ENCODE peak calls at places on chromosomes 16 and 17, in four cellular contexts. One of them, this sample, is unnamed.

GRCh38 chr16:24853169-24853824 is 7.5 kb downstream of the SLC5A11 start:
- DNase-seq in astrocyte of the cerebellum: no peak
- DNase-seq in mesendoderm: no peak
- DNase-seq in fibroblast of pulmonary artery: no peak
- DNase-seq in this sample: no peak

GRCh38 chr17:44865231-44865660 is 17.6 kb downstream of the HIGD1B start:
- DNase-seq in astrocyte of the cerebellum: peak
- DNase-seq in mesendoderm: peak
- DNase-seq in fibroblast of pulmonary artery: peak
- DNase-seq in this sample: peak

GRCh38 chr16:70472786-70473433 is 18.5 kb downstream of the FCSK start:
- DNase-seq in astrocyte of the cerebellum: no peak
- DNase-seq in fibroblast of pulmonary artery: no peak
- DNase-seq in mesendoderm: no peak
- DNase-seq in this sample: no peak

GRCh38 chr17:21564262-21564661 is 128.1 kb upstream of the KCNJ18 start:
- DNase-seq in astrocyte of the cerebellum: no peak
- DNase-seq in fibroblast of pulmonary artery: no peak
- DNase-seq in mesendoderm: no peak
- DNase-seq in this sample: no peak

GRCh38 chr16:50303605-50304466 is 37.5 kb downstream of the ADCY7 start:
- DNase-seq in mesendoderm: no peak
- DNase-seq in astrocyte of the cerebellum: no peak
- DNase-seq in fibroblast of pulmonary artery: peak
- DNase-seq in this sample: no peak

GRCh38 chr17:81518785-81519283 is 6.2 kb upstream of the ACTG1 start:
- DNase-seq in mesendoderm: peak
- DNase-seq in fibroblast of pulmonary artery: no peak
- DNase-seq in astrocyte of the cerebellum: no peak
- DNase-seq in this sample: peak

GRCh38 chr16:53580038-53580802 is 77.2 kb upstream of the AKTIP start:
- DNase-seq in astrocyte of the cerebellum: no peak
- DNase-seq in fibroblast of pulmonary artery: no peak
- DNase-seq in mesendoderm: no peak
- DNase-seq in this sample: no peak

GRCh38 chr16:77359065-77359502 is 75.8 kb downstream of the ADAMTS18 start:
- DNase-seq in fibroblast of pulmonary artery: peak
- DNase-seq in mesendoderm: no peak
- DNase-seq in astrocyte of the cerebellum: peak
- DNase-seq in this sample: peak

GRCh38 chr17:29237476-29238132 is 9.1 kb upstream of the CRYBA1 start:
- DNase-seq in mesendoderm: peak
- DNase-seq in astrocyte of the cerebellum: no peak
- DNase-seq in fibroblast of pulmonary artery: peak
- DNase-seq in this sample: peak

GRCh38 chr16:84616515-84616914 is 1.4 kb downstream of the COTL1 start:
- DNase-seq in astrocyte of the cerebellum: no peak
- DNase-seq in fibroblast of pulmonary artery: no peak
- DNase-seq in mesendoderm: no peak
- DNase-seq in this sample: peak

GRCh38 chr17:78844301-78845005 is 3.8 kb upstream of the USP36 start:
- DNase-seq in mesendoderm: no peak
- DNase-seq in fibroblast of pulmonary artery: peak
- DNase-seq in astrocyte of the cerebellum: no peak
- DNase-seq in this sample: peak

GRCh38 chr17:50213026-50214015 is 11.9 kb upstream of the COL1A1 start:
- DNase-seq in mesendoderm: peak
- DNase-seq in fibroblast of pulmonary artery: no peak
- DNase-seq in astrocyte of the cerebellum: no peak
- DNase-seq in this sample: peak

GRCh38 chr16:68369697-68370096 is 58.9 kb downstream of the PRMT7 start:
- DNase-seq in astrocyte of the cerebellum: no peak
- DNase-seq in fibroblast of pulmonary artery: no peak
- DNase-seq in mesendoderm: no peak
- DNase-seq in this sample: no peak

GRCh38 chr17:5080591-5080990 is 2.3 kb downstream of the ZFP3 start:
- DNase-seq in mesendoderm: no peak
- DNase-seq in fibroblast of pulmonary artery: no peak
- DNase-seq in astrocyte of the cerebellum: no peak
- DNase-seq in this sample: no peak

GRCh38 chr16:50146479-50147435 is 6.3 kb upstream of the TENT4B start:
- DNase-seq in astrocyte of the cerebellum: no peak
- DNase-seq in fibroblast of pulmonary artery: no peak
- DNase-seq in mesendoderm: no peak
- DNase-seq in this sample: peak

GRCh38 chr16:72530434-72530833 is 358.5 kb upstream of the PMFBP1 start:
- DNase-seq in astrocyte of the cerebellum: no peak
- DNase-seq in fibroblast of pulmonary artery: peak
- DNase-seq in mesendoderm: peak
- DNase-seq in this sample: no peak

GRCh38 chr17:27224526-27225315 is 69.2 kb upstream of the WSB1 start:
- DNase-seq in fibroblast of pulmonary artery: no peak
- DNase-seq in mesendoderm: no peak
- DNase-seq in astrocyte of the cerebellum: no peak
- DNase-seq in this sample: peak

GRCh38 chr17:48626202-48626469 is at the start of gene HOXB9:
- DNase-seq in mesendoderm: no peak
- DNase-seq in fibroblast of pulmonary artery: no peak
- DNase-seq in astrocyte of the cerebellum: no peak
- DNase-seq in this sample: no peak

GRCh38 chr16:66832190-66832589 is 1.4 kb upstream of the NAE1 start:
- DNase-seq in mesendoderm: no peak
- DNase-seq in fibroblast of pulmonary artery: no peak
- DNase-seq in astrocyte of the cerebellum: no peak
- DNase-seq in this sample: no peak

GRCh38 chr17:51611585-51611984 is 351.2 kb downstream of the UTP18 start:
- DNase-seq in fibroblast of pulmonary artery: no peak
- DNase-seq in mesendoderm: no peak
- DNase-seq in astrocyte of the cerebellum: no peak
- DNase-seq in this sample: no peak

GRCh38 chr16:11672206-11673090 is 4.2 kb downstream of the SNN start:
- DNase-seq in fibroblast of pulmonary artery: no peak
- DNase-seq in astrocyte of the cerebellum: no peak
- DNase-seq in mesendoderm: no peak
- DNase-seq in this sample: no peak

DNA sequence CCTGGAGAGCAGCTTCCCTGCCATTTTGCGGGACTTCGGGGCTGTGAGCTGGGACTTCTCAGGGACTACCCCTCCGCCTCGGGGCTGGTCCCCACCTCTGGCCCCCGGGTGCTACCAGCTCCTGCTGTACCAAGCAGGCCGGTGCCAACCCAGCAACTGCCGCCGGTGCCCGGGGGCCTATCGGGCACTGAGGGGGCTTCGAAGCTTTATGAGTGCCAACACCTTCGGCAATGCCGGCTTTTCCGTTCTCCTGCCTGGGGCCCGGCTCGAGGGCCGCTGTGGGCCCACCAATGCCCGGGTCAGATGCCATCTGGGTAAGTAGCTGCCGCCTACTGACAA is 1.3 kb downstream of the ASPHD1 start:
- DNase-seq in fibroblast of pulmonary artery: no peak
- DNase-seq in mesendoderm: no peak
- DNase-seq in astrocyte of the cerebellum: no peak
- DNase-seq in this sample: no peak
- H3K4me3 ChIP-seq in fibroblast of pulmonary artery: peak
- H3K4me3 ChIP-seq in mesendoderm: no peak
- H3K4me3 ChIP-seq in astrocyte of the cerebellum: no peak
- H3K4me3 ChIP-seq in this sample: peak

DNA sequence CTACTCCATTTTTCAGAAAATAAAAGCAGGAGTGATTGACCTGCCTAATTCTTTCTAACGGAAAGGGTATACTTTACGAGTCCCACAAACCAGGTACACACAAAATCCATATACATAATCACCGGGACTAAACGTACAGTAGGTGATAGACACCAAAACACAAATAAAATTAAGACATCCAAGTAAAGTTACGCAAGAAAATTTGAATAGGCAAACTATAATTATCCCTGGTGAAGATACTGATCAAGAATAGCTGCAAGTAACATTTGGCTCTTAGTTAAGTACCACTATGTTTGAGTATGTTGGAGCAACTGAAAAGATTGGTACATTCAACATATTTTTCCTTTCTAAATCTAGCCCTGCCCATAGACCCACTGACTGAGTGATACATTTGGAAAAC is 1.7 kb downstream of the HELZ start:
- DNase-seq in fibroblast of pulmonary artery: no peak
- DNase-seq in mesendoderm: no peak
- DNase-seq in astrocyte of the cerebellum: no peak
- DNase-seq in this sample: no peak
- H3K4me3 ChIP-seq in fibroblast of pulmonary artery: peak
- H3K4me3 ChIP-seq in mesendoderm: no peak
- H3K4me3 ChIP-seq in astrocyte of the cerebellum: peak
- H3K4me3 ChIP-seq in this sample: peak

DNA sequence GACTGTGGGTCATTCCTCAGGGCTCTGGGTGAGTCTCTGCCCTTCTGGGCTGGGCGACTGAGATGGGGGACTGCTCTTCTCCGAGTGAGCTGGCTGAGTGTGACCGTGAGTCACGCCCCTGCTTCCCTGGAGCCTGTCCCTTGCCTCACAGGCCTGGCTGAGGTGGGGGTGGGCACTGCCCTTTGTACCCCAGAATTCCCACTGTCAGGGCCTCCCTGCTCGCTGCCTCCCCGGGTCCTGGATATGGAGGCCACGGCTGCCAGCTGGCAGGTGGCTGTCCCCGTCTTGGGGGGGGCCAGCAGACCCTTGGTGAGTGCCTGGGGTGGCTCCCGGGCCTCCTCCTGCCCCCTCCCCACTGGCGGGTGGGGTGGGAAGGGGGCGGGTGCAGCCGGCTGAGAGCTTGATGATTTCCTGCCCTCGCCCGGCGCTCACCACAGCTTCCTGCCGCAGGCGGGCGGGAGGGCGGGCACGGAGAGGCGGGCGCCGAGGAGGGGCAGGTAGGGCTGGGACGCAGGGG is at the start of gene LAT:
- DNase-seq in mesendoderm: no peak
- DNase-seq in astrocyte of the cerebellum: no peak
- DNase-seq in fibroblast of pulmonary artery: no peak
- DNase-seq in this sample: no peak
- H3K4me3 ChIP-seq in mesendoderm: no peak
- H3K4me3 ChIP-seq in astrocyte of the cerebellum: no peak
- H3K4me3 ChIP-seq in fibroblast of pulmonary artery: no peak
- H3K4me3 ChIP-seq in this sample: no peak

GRCh38 chr16:89243664-89244063 is 26.2 kb downstream of the ZNF778 start:
- DNase-seq in fibroblast of pulmonary artery: no peak
- DNase-seq in mesendoderm: no peak
- DNase-seq in astrocyte of the cerebellum: no peak
- DNase-seq in this sample: no peak

GRCh38 chr16:89246383-89246902 is 28.9 kb downstream of the ZNF778 start:
- DNase-seq in fibroblast of pulmonary artery: no peak
- DNase-seq in mesendoderm: no peak
- DNase-seq in astrocyte of the cerebellum: no peak
- DNase-seq in this sample: peak

GRCh38 chr16:89244754-89245153 is 27.3 kb downstream of the ZNF778 start:
- DNase-seq in astrocyte of the cerebellum: no peak
- DNase-seq in mesendoderm: no peak
- DNase-seq in fibroblast of pulmonary artery: no peak
- DNase-seq in this sample: no peak

GRCh38 chr16:89246903-89247733 is 29.6 kb downstream of the ZNF778 start:
- DNase-seq in fibroblast of pulmonary artery: peak
- DNase-seq in mesendoderm: peak
- DNase-seq in astrocyte of the cerebellum: peak
- DNase-seq in this sample: peak

GRCh38 chr16:89248196-89249005 is 30.9 kb downstream of the ZNF778 start:
- DNase-seq in mesendoderm: no peak
- DNase-seq in fibroblast of pulmonary artery: no peak
- DNase-seq in astrocyte of the cerebellum: no peak
- DNase-seq in this sample: no peak
- H3K4me3 ChIP-seq in mesendoderm: no peak
- H3K4me3 ChIP-seq in fibroblast of pulmonary artery: peak
- H3K4me3 ChIP-seq in astrocyte of the cerebellum: peak
- H3K4me3 ChIP-seq in this sample: peak

GRCh38 chr17:55609737-55610201 is 98.5 kb upstream of the SMIM36 start:
- DNase-seq in astrocyte of the cerebellum: no peak
- DNase-seq in mesendoderm: no peak
- DNase-seq in fibroblast of pulmonary artery: peak
- DNase-seq in this sample: peak

GRCh38 chr17:55605705-55606104 is 94.5 kb upstream of the SMIM36 start:
- DNase-seq in mesendoderm: no peak
- DNase-seq in fibroblast of pulmonary artery: no peak
- DNase-seq in astrocyte of the cerebellum: no peak
- DNase-seq in this sample: peak

GRCh38 chr17:55612691-55613141 is 101.5 kb upstream of the SMIM36 start:
- DNase-seq in astrocyte of the cerebellum: no peak
- DNase-seq in mesendoderm: no peak
- DNase-seq in fibroblast of pulmonary artery: no peak
- DNase-seq in this sample: peak

GRCh38 chr17:55606431-55606830 is 95.2 kb upstream of the SMIM36 start:
- DNase-seq in astrocyte of the cerebellum: no peak
- DNase-seq in mesendoderm: no peak
- DNase-seq in fibroblast of pulmonary artery: peak
- DNase-seq in this sample: no peak

DNA sequence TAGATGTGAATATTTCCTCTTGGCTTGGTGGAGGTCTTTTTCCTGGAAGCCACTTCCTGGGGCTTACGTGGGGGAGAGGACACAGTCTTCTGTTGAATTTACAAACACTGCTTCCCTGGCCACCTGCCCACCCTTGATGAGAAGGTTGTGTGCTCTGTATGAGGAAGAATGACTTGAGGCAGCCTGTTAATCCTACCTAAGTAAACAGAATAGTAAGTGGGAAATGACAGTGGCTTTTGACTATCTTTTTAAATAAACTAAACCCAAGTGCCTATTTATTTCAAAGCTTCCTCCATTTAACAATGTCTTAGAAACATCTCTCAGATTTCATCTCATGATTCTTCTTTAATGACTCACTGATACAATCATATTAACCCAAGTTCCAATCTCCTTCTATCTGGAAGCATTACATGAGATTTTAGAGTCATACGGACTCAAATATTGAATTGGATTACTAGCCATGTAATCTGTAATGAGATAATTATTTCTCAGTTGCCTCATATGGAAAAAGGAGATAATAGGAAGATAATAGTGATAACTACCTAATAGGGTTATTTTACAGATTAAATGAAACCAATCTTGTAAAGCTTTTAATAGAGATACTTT is 96.6 kb upstream of the SMIM36 start:
- DNase-seq in astrocyte of the cerebellum: peak
- DNase-seq in mesendoderm: peak
- DNase-seq in fibroblast of pulmonary artery: peak
- DNase-seq in this sample: no peak
- H3K4me3 ChIP-seq in astrocyte of the cerebellum: no peak
- H3K4me3 ChIP-seq in mesendoderm: no peak
- H3K4me3 ChIP-seq in fibroblast of pulmonary artery: no peak
- H3K4me3 ChIP-seq in this sample: no peak

DNA sequence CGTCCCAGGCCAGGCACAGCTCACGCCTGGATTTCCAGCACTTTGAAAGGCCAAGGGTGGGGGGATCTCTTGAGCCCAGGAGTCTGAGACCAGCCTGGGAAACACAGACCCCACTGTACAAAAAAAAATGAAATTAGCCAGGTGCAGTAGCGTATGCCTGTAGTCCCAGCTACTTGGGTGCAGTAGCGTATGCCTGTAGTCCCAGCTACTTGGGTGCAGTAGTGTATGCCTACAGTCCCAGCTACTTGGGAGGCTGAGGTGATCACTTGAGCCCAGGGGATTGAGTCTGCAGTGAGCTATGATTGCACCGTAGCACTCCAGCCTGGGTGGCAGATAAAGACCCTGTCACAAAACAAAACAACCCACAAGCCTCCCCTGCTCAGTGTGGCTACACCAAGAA is 27.0 kb upstream of the SLC25A19 start:
- DNase-seq in mesendoderm: no peak
- DNase-seq in fibroblast of pulmonary artery: no peak
- DNase-seq in astrocyte of the cerebellum: no peak
- DNase-seq in this sample: no peak
- H3K4me3 ChIP-seq in mesendoderm: no peak
- H3K4me3 ChIP-seq in fibroblast of pulmonary artery: no peak
- H3K4me3 ChIP-seq in astrocyte of the cerebellum: no peak
- H3K4me3 ChIP-seq in this sample: no peak

This sample was measured in foreskin fibroblast.